ENCODE peak calls at places on chromosomes 5 and 9, in four cellular contexts. X is K562, W is GM12878, U is HepG2. F is an unnamed sample.

GRCh38 chr9:90107021-90107771 is 502.4 kb downstream of the GADD45G start:
- DNase-seq in X (no peak), W (no peak), U (no peak), F (no peak)

GRCh38 chr5:42582723-42583122 is 159.5 kb downstream of the GHR start:
- DNase-seq in X (no peak), W (no peak), U (no peak), F (no peak)

GRCh38 chr5:142316051-142316450 is 8.8 kb downstream of the SPRY4 start:
- DNase-seq in X (no peak), W (no peak), U (no peak), F (no peak)

GRCh38 chr9:112647596-112647995 is 70.3 kb downstream of the INIP start:
- DNase-seq in X (no peak), W (no peak), U (no peak), F (no peak)

GRCh38 chr9:68685770-68686169 is 19.3 kb upstream of the PIP5K1B start:
- DNase-seq in X (peak; percentile 68), W (no peak), U (peak; percentile 53), F (no peak)

GRCh38 chr9:111957856-111958631 is 61.4 kb downstream of the UGCG start:
- DNase-seq in X (no peak), W (no peak), U (no peak), F (no peak)

GRCh38 chr9:84187090-84187489 is 153.5 kb downstream of the SLC28A3 start:
- DNase-seq in X (no peak), W (no peak), U (no peak), F (no peak)

GRCh38 chr5:72154076-72154756 is 46.9 kb downstream of the MAP1B start:
- DNase-seq in X (no peak), W (no peak), U (no peak), F (no peak)

GRCh38 chr5:61319388-61320146 is 12.5 kb upstream of the ZSWIM6 start:
- DNase-seq in X (peak; percentile 36), W (peak; percentile 88), U (no peak), F (peak; percentile 52)

GRCh38 chr5:53381-54174 is 38.4 kb upstream of the PLEKHG4B start:
- DNase-seq in X (peak; percentile 53), W (no peak), U (no peak), F (no peak)

GRCh38 chr5:91058575-91058974 is 324.5 kb downstream of the ARRDC3 start:
- DNase-seq in X (no peak), W (no peak), U (no peak), F (no peak)

GRCh38 chr5:59466271-59466670 is 427.3 kb downstream of the PDE4D start:
- DNase-seq in X (no peak), W (no peak), U (no peak), F (no peak)

GRCh38 chr9:95305770-95306492 is 11.6 kb downstream of the FANCC start:
- DNase-seq in X (no peak), W (no peak), U (no peak), F (no peak)

GRCh38 chr9:125549465-125550215 is 157.4 kb downstream of the MAPKAP1 start:
- DNase-seq in X (no peak), W (no peak), U (peak; percentile 57), F (no peak)

GRCh38 chr5:151092750-151093149 is 11.9 kb upstream of the TNIP1 start:
- DNase-seq in X (no peak), W (no peak), U (no peak), F (no peak)

GRCh38 chr5:39062104-39062503 is 12.1 kb downstream of the RICTOR start:
- DNase-seq in X (no peak), W (no peak), U (no peak), F (no peak)

GRCh38 chr9:69945671-69946141 is 97.9 kb upstream of the MAMDC2 start:
- DNase-seq in X (no peak), W (no peak), U (no peak), F (no peak)

GRCh38 chr9:69951411-69951810 is 92.2 kb upstream of the MAMDC2 start:
- DNase-seq in X (no peak), W (no peak), U (no peak), F (no peak)

GRCh38 chr9:69946800-69947437 is 96.7 kb upstream of the MAMDC2 start:
- DNase-seq in X (no peak), W (no peak), U (peak; percentile 3), F (no peak)

GRCh38 chr9:69949396-69949795 is 94.3 kb upstream of the MAMDC2 start:
- DNase-seq in X (no peak), W (no peak), U (no peak), F (no peak)
- TF ChIP-seq TAF1 in X (no peak), W (no peak), U (no peak), F (no peak)

GRCh38 chr9:128342971-128343680 is 2.8 kb downstream of the SLC27A4 start:
- DNase-seq in X (no peak), W (no peak), U (no peak), F (no peak)

GRCh38 chr9:128337972-128338371 is 2.4 kb upstream of the SLC27A4 start:
- DNase-seq in X (no peak), W (no peak), U (no peak), F (no peak)

GRCh38 chr9:128340691-128341434 is 536 bp downstream of the SLC27A4 start:
- DNase-seq in X (peak; percentile 63), W (no peak), U (peak; percentile 11), F (no peak)

GRCh38 chr9:128341435-128341849 is 1.1 kb downstream of the SLC27A4 start:
- DNase-seq in X (peak; percentile 90), W (no peak), U (peak; percentile 68), F (peak; percentile 85)

DNA sequence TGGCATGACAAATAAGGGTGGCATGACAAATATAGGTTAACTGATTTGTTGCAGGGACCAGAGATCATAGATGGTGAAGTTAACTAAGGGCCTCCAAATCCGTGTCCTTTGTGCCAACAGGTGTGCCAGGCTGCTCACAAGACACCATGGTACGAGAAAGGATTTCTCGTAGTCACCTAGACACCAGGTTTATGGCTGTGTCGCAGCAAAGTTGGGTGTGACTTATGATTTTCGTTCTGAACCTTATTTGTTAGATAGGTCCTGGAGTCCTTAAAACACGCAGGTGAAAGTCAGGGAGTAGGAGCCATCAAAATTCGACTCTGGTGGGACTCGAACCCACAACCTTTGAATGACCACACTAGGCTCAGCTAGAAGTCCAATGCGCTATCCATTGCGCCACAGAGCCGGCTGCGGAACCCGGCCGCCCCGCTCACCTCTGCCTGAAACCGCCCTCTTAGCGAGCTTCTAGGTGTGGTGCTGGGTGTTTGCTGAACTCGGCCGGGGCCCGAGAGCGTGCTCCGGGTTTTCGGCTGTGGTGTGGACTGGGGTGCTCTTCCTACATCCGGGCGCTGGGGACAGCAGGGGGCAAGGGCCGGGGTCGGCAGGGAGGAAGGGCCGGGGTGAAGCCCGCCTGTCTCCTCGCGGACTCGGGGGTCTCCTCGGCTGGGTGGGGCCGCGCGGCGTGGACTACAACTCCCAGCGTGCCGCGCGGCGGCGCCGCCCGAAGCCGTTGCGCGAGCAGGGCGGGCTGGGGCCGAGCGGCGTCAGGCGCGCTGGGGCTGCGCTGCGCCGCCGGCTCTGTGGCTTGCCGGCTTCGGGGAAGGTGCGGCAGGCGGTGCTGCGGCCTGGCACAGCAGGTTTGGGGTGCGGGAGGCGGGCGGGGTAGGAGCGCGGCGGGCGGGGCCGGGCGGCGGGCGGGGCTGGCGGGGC is at the start of gene SLC27A4:
- DNase-seq in X (peak; percentile 94), W (peak; percentile 61), U (peak; percentile 70), F (peak; percentile 95)
- TF ChIP-seq POLR2AphosphoS5 in X (peak; percentile 57), W (no peak), U (no peak), F (no peak)

DNA sequence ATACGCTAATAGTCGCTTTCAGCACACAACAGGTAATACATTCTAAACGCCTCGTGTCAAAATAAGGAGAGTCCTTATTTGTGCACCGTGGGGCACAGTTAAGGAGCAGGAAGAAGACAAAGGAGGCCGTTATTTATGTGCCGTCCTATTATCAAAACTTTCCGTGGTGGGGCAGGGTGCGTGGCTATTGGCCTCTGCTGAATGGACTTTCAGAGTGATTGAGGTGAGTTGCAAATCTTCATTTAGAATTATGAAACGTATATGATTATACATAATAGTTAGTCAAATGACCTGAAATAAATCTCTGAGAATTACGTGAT is 833 bp downstream of the C5orf24 start:
- DNase-seq in X (peak; percentile 31), W (no peak), U (peak; percentile 25), F (no peak)
- TF ChIP-seq POLR2A in X (no peak), W (no peak), U (no peak), F (no peak)

GRCh38 chr5:125044491-125045282 is 298.2 kb upstream of the ZNF608 start:
- DNase-seq in X (no peak), W (no peak), U (no peak), F (no peak)
- TF ChIP-seq TAF1 in X (no peak), W (no peak), U (no peak), F (no peak)

F was measured in GM12891.